ENCODE peak calls at places on chromosomes 13 and 19, in eight cellular contexts. Q is T-helper 2 cell; W is NCI-H1092 treated with DMSO at 0.1 percent for 48 hours; N is stimulated activated CD4-positive, alpha-beta T cell treated with anti-CD3 and anti-CD28 coated beads, Interleukin-4, amount 100 ng/mL, for 48 hours; I is SK-MEL-5; U is GM04504; V is NAMALWA; Y is uterus. F is an unnamed sample.

GRCh38 chr19:30854661-30855060 is 482.5 kb downstream of the ZNF536 start:
- DNase-seq in W (no peak), Y (no peak), I (no peak), Q (no peak), U (no peak), N (no peak), V (no peak), F (no peak)

GRCh38 chr13:86792153-86792651 is 879.0 kb upstream of the SLITRK5 start:
- DNase-seq in U (no peak), I (no peak), Y (no peak), Q (no peak), W (no peak), V (no peak), N (no peak), F (no peak)

GRCh38 chr19:11737964-11738745 is 591 bp downstream of the ZNF823 start:
- DNase-seq in V (peak), I (peak), N (peak), U (no peak), Q (peak), Y (peak), W (no peak), F (peak)

GRCh38 chr19:39052243-39052746 is 19.9 kb upstream of the FBXO27 start:
- DNase-seq in V (peak), N (peak), W (no peak), Q (peak), U (peak), I (peak), Y (peak), F (peak)

GRCh38 chr19:42273407-42274064 is 4.5 kb downstream of the CIC start:
- DNase-seq in W (no peak), I (no peak), N (no peak), U (no peak), V (no peak), Y (no peak), Q (no peak), F (no peak)

GRCh38 chr13:77325371-77325941 is 1.4 kb downstream of the MYCBP2 start:
- DNase-seq in N (no peak), V (peak), W (no peak), Y (no peak), U (no peak), Q (peak), I (no peak), F (peak)

GRCh38 chr13:26538363-26539317 is 18.8 kb upstream of the WASF3 start:
- DNase-seq in U (no peak), Y (no peak), N (no peak), Q (no peak), I (no peak), V (no peak), W (peak), F (no peak)

GRCh38 chr19:47758433-47758784 is 13.1 kb downstream of the NOP53 start:
- DNase-seq in I (no peak), N (no peak), Q (no peak), V (no peak), W (no peak), Y (no peak), U (no peak), F (no peak)

GRCh38 chr13:78881054-78881453 is 222.1 kb upstream of the OBI1 start:
- DNase-seq in U (no peak), Y (no peak), V (no peak), N (no peak), W (peak), I (no peak), Q (no peak), F (no peak)

GRCh38 chr13:36979361-36980040 is 19.6 kb downstream of the ALG5 start:
- DNase-seq in Q (no peak), I (no peak), U (no peak), W (no peak), N (no peak), V (no peak), Y (no peak), F (peak)